ENCODE peak calls at places on chromosomes 12 and 14, in eight cellular contexts. O is CD8-positive, alpha-beta T cell; H is CD8-positive, alpha-beta memory T cell; V is psoas muscle; L is BE2C; P is upper lobe of right lung; E is HAP-1; R is gastrocnemius medialis. K is an unnamed sample. For H3K4me1, the result is how much of the 10 kb centered on the place peaks cover.

GRCh38 chr12:124240493-124240892 is 54.4 kb upstream of the RFLNA start:
- DNase-seq in O (no peak), H (no peak), V (no peak), L (peak), P (peak), E (peak), R (no peak), K (no peak)

GRCh38 chr12:97456792-97457191 is 5.8 kb upstream of the RMST start:
- DNase-seq in O (no peak), H (no peak), V (no peak), L (no peak), P (no peak), E (no peak), R (no peak), K (no peak)

GRCh38 chr12:120117961-120118709 is 1.6 kb upstream of the RAB35 start:
- DNase-seq in O (no peak), H (no peak), V (no peak), L (no peak), P (no peak), E (peak), R (no peak), K (peak)

GRCh38 chr12:51320695-51321320 is 3.2 kb downstream of the BIN2 start:
- DNase-seq in O (peak), H (peak), V (no peak), L (no peak), P (no peak), E (peak), R (no peak), K (peak)

GRCh38 chr14:80047761-80048160 is 163.5 kb downstream of the DIO2 start:
- DNase-seq in O (no peak), H (no peak), V (no peak), L (no peak), P (no peak), E (no peak), R (no peak), K (no peak)

GRCh38 chr12:51326762-51327439 is 2.9 kb upstream of the BIN2 start:
- DNase-seq in O (no peak), H (no peak), V (no peak), L (no peak), P (peak), E (no peak), R (no peak), K (peak)

GRCh38 chr14:22973217-22974032 is 8.9 kb downstream of the AJUBA start:
- DNase-seq in O (peak), H (peak), V (no peak), L (peak), P (no peak), E (peak), R (no peak), K (peak)

GRCh38 chr14:88823968-88824313 is 510 bp upstream of the TTC8 start:
- DNase-seq in O (no peak), H (no peak), V (no peak), L (no peak), P (no peak), E (no peak), R (no peak), K (no peak)

GRCh38 chr12:32031109-32031508 is 71.9 kb downstream of the RESF1 start:
- DNase-seq in O (no peak), H (no peak), V (no peak), L (no peak), P (no peak), E (no peak), R (no peak), K (no peak)

GRCh38 chr12:78641837-78642423 is 222.6 kb upstream of the SYT1 start:
- DNase-seq in O (no peak), H (no peak), V (no peak), L (peak), P (no peak), E (no peak), R (no peak), K (peak)

GRCh38 chr14:106831322-106831720 is 1304.9 kb downstream of the TMEM121 start:
- DNase-seq in O (peak), H (peak), V (no peak), L (peak), P (peak), E (peak), R (no peak), K (no peak)

GRCh38 chr14:106665814-106666213 is 1139.4 kb downstream of the TMEM121 start:
- DNase-seq in O (peak), H (peak), V (no peak), L (no peak), P (no peak), E (no peak), R (no peak), K (no peak)

GRCh38 chr12:55815473-55815872 is 2.1 kb downstream of the SARNP start:
- DNase-seq in O (no peak), H (no peak), V (no peak), L (no peak), P (no peak), E (no peak), R (no peak), K (no peak)

GRCh38 chr14:102029956-102030355 is 56.9 kb downstream of the HSP90AA1 start:
- DNase-seq in O (no peak), H (no peak), V (no peak), L (no peak), P (no peak), E (no peak), R (no peak), K (peak)

GRCh38 chr12:127272864-127273263 is 994.1 kb upstream of the TMEM132C start:
- DNase-seq in O (no peak), H (no peak), V (no peak), L (no peak), P (no peak), E (no peak), R (no peak), K (peak)

GRCh38 chr12:38912116-38912515 is 6.7 kb upstream of the CPNE8 start:
- DNase-seq in O (no peak), H (no peak), V (no peak), L (no peak), P (no peak), E (no peak), R (no peak), K (no peak)

GRCh38 chr12:132171293-132171967 is 27.2 kb downstream of the NOC4L start:
- DNase-seq in O (no peak), H (no peak), V (peak), L (no peak), P (peak), E (no peak), R (no peak), K (no peak)

GRCh38 chr12:109589691-109590245 is 16.2 kb downstream of the MVK start:
- DNase-seq in O (no peak), H (no peak), V (no peak), L (no peak), P (no peak), E (no peak), R (no peak), K (no peak)

GRCh38 chr12:15152456-15152855 is 68.8 kb downstream of the RERG start:
- DNase-seq in O (no peak), H (no peak), V (peak), L (no peak), P (no peak), E (no peak), R (no peak), K (no peak)

GRCh38 chr12:87827638-87828264 is 201.4 kb downstream of the C12orf50 start:
- DNase-seq in O (no peak), H (no peak), V (no peak), L (no peak), P (no peak), E (no peak), R (no peak), K (peak)

GRCh38 chr12:53101931-53102781 is 1.1 kb upstream of the SOAT2 start:
- DNase-seq in O (no peak), H (no peak), V (no peak), L (no peak), P (no peak), E (no peak), R (no peak), K (no peak)

GRCh38 chr14:72894623-72895378 is 900 bp upstream of the DPF3 start:
- DNase-seq in O (peak), H (peak), V (peak), L (peak), P (no peak), E (peak), R (peak), K (peak)

GRCh38 chr12:16303939-16304338 is 26.5 kb upstream of the SLC15A5 start:
- DNase-seq in O (no peak), H (no peak), V (no peak), L (no peak), P (no peak), E (no peak), R (no peak), K (no peak)

GRCh38 chr12:128008341-128008740 is 258.6 kb upstream of the TMEM132C start:
- DNase-seq in O (no peak), H (no peak), V (no peak), L (no peak), P (no peak), E (no peak), R (no peak), K (peak)

GRCh38 chr12:56192582-56192981 is 3.3 kb upstream of the SMARCC2 start:
- DNase-seq in O (no peak), H (no peak), V (no peak), L (no peak), P (no peak), E (no peak), R (no peak), K (no peak)

GRCh38 chr14:64126548-64126947 is 167.6 kb downstream of the ESR2 start:
- DNase-seq in O (no peak), H (no peak), V (no peak), L (no peak), P (no peak), E (no peak), R (no peak), K (no peak)

GRCh38 chr12:51752490-51752889 is 96.0 kb downstream of the FIGNL2 start:
- DNase-seq in O (no peak), H (no peak), V (peak), L (peak), P (no peak), E (peak), R (no peak), K (peak)

GRCh38 chr12:121404734-121405133 is 4.8 kb downstream of the RNF34 start:
- DNase-seq in O (no peak), H (no peak), V (no peak), L (peak), P (no peak), E (peak), R (peak), K (peak)

GRCh38 chr12:27843714-27844245 is 63.7 kb upstream of the MANSC4 start:
- DNase-seq in O (no peak), H (no peak), V (no peak), L (no peak), P (no peak), E (no peak), R (no peak), K (peak)

GRCh38 chr12:97151481-97151880 is 244.4 kb downstream of the NEDD1 start:
- DNase-seq in O (no peak), H (no peak), V (no peak), L (no peak), P (no peak), E (no peak), R (no peak), K (no peak)

GRCh38 chr12:90908465-90908864 is 46.5 kb downstream of the CCER1 start:
- DNase-seq in O (no peak), H (no peak), V (no peak), L (no peak), P (no peak), E (no peak), R (no peak), K (peak)
- H3K4me3 ChIP-seq in O (no peak), H (no peak), V (no peak), L (no peak), P (no peak), E (no peak), R (no peak), K (no peak)

GRCh38 chr12:24307716-24308335 is 358.4 kb upstream of the SOX5 start:
- DNase-seq in O (no peak), H (no peak), V (no peak), L (no peak), P (no peak), E (no peak), R (no peak), K (no peak)

GRCh38 chr12:24307153-24307552 is 357.7 kb upstream of the SOX5 start:
- DNase-seq in O (no peak), H (no peak), V (no peak), L (no peak), P (no peak), E (no peak), R (no peak), K (no peak)

GRCh38 chr12:24302708-24303107 is 353.2 kb upstream of the SOX5 start:
- DNase-seq in O (no peak), H (no peak), V (no peak), L (no peak), P (no peak), E (no peak), R (no peak), K (no peak)

GRCh38 chr12:24304285-24304684 is 354.8 kb upstream of the SOX5 start:
- DNase-seq in O (no peak), H (no peak), V (no peak), L (no peak), P (no peak), E (no peak), R (no peak), K (no peak)

GRCh38 chr12:24306001-24306400 is 356.5 kb upstream of the SOX5 start:
- DNase-seq in O (no peak), H (no peak), V (no peak), L (no peak), P (no peak), E (no peak), R (no peak), K (no peak)
- H3K4me1 ChIP-seq in O (under half), H (under half), V (under half), L (under half), P (under half), E (under half), R (under half), K (under half)

GRCh38 chr12:54601841-54602240 is 13.4 kb upstream of the PPP1R1A start:
- DNase-seq in O (no peak), H (no peak), V (no peak), L (no peak), P (no peak), E (no peak), R (no peak), K (no peak)
- H3K4me3 ChIP-seq in O (no peak), H (no peak), V (no peak), L (no peak), P (no peak), E (no peak), R (no peak), K (no peak)

DNA sequence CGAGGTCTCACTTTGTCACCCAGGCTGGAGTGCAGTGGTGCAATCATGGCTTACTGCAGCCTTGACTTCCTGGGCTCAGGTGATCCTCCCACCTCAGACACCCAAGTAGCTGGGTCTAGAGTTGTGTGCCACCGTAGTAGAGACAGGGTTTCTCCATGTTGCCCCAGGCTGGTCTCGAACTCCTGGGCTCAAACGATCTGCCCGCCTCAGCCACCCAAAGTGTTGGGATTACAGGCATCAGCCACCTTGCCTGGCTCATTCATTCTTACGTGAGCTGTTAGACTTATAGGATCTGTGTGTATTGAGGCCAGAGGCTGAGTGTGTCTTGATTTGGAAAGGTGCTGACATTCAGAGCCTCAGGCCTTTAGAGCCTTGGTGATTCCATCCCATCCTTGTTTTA is 128.1 kb downstream of the SLC25A47 start:
- DNase-seq in O (no peak), H (no peak), V (no peak), L (no peak), P (no peak), E (no peak), R (no peak), K (no peak)
- H3K4me1 ChIP-seq in O (under half), H (under half), V (under half), L (under half), P (under half), E (under half), R (under half), K (under half)

GRCh38 chr14:25132734-25133422 is 82.9 kb upstream of the STXBP6 start:
- DNase-seq in O (peak), H (peak), V (peak), L (peak), P (peak), E (peak), R (peak), K (peak)
- H3K4me3 ChIP-seq in O (no peak), H (no peak), V (no peak), L (no peak), P (no peak), E (no peak), R (no peak), K (no peak)

GRCh38 chr12:5660271-5660670 is 228.4 kb downstream of the NTF3 start:
- DNase-seq in O (no peak), H (no peak), V (no peak), L (no peak), P (no peak), E (no peak), R (no peak), K (no peak)

GRCh38 chr12:5656836-5657235 is 224.9 kb downstream of the NTF3 start:
- DNase-seq in O (no peak), H (no peak), V (no peak), L (no peak), P (no peak), E (no peak), R (no peak), K (no peak)

GRCh38 chr12:5665615-5666014 is 233.7 kb downstream of the NTF3 start:
- DNase-seq in O (no peak), H (no peak), V (no peak), L (no peak), P (no peak), E (no peak), R (no peak), K (peak)

DNA sequence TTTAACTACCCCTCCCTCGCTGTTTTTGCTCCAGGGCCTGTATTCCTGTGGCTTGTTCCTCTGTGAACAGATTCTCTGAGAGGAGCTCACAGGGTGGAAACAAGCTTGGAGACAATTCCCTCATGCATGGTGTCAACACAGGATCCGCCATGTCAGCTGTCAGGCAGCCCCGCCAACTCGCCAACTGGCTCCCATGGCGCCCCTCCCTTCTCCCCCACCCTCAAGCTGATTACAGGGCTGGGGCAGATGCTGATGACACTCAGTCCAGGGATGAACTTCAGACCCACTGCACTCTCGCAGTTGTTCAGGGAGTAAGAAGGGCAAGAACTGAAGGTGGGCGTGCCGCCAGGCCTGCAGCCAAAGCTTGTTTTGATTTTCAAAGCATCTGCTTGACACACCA is 229.9 kb downstream of the NTF3 start:
- DNase-seq in O (no peak), H (no peak), V (no peak), L (no peak), P (no peak), E (no peak), R (no peak), K (no peak)
- H3K4me1 ChIP-seq in O (under half), H (under half), V (under half), L (under half), P (under half), E (under half), R (under half), K (under half)

DNA sequence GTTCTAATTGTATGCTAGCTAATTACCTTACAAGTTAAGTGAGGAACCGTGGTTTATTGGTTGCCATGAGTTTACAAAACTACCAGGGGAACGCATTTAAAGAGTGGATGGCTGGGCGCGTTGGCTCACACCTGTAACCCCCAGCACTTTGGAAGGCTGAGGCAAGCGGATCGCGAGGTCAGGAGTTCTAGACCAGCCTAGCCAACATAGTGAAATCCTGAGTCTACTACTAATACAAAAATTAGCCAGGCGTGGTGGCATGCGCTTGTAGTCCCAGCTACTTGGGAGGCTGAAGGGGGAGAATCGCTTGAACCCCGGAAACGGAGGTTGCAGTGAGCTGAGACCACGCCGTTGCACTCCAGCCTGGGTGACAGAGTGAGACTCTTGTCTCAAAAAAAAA is 2.2 kb downstream of the EIF5 start:
- DNase-seq in O (no peak), H (no peak), V (no peak), L (no peak), P (no peak), E (no peak), R (no peak), K (no peak)
- H3K4me3 ChIP-seq in O (peak), H (peak), V (peak), L (peak), P (peak), E (no peak), R (no peak), K (peak)

K was measured in adipocyte.